ENCODE peak calls at places on chromosomes 16 and 17, in five cellular contexts. Z is D341Med, L is progenitor cell of endocrine pancreas, Q is H9, E is transverse colon. D is an unnamed sample.

GRCh38 chr17:1294157-1294717 is 14.8 kb downstream of the TRARG1 start:
- DNase-seq in Z (no peak), L (no peak), Q (no peak), E (peak), D (no peak)

GRCh38 chr17:12296120-12296727 is 275.5 kb downstream of the MAP2K4 start:
- DNase-seq in Z (no peak), L (no peak), Q (peak), E (no peak), D (no peak)

GRCh38 chr16:54935411-54936085 is 4.9 kb downstream of the IRX5 start:
- DNase-seq in Z (no peak), L (no peak), Q (no peak), E (no peak), D (no peak)

GRCh38 chr16:54115558-54115957 is 171.0 kb downstream of the IRX3 start:
- DNase-seq in Z (no peak), L (no peak), Q (no peak), E (no peak), D (no peak)

GRCh38 chr17:21213491-21214014 is 408 bp downstream of the TMEM11 start:
- DNase-seq in Z (no peak), L (peak), Q (no peak), E (peak), D (no peak)

GRCh38 chr16:53207810-53208752 is 153.3 kb downstream of the CHD9 start:
- DNase-seq in Z (peak), L (peak), Q (peak), E (peak), D (peak)

GRCh38 chr16:11175850-11176341 is 80.1 kb downstream of the SOCS1 start:
- DNase-seq in Z (no peak), L (no peak), Q (no peak), E (no peak), D (no peak)

GRCh38 chr17:45972531-45972930 is 26.5 kb upstream of the STH start:
- DNase-seq in Z (no peak), L (no peak), Q (no peak), E (no peak), D (no peak)

GRCh38 chr17:67867591-67867990 is 42.3 kb downstream of the BPTF start:
- DNase-seq in Z (no peak), L (no peak), Q (no peak), E (no peak), D (no peak)

GRCh38 chr16:88681084-88681680 is 5.1 kb downstream of the SNAI3 start:
- DNase-seq in Z (peak), L (no peak), Q (peak), E (peak), D (no peak)

GRCh38 chr16:27436065-27436464 is 34.1 kb downstream of the IL21R start:
- DNase-seq in Z (no peak), L (no peak), Q (peak), E (no peak), D (no peak)

GRCh38 chr16:79299154-79299799 is 301.3 kb downstream of the MAF start:
- DNase-seq in Z (no peak), L (no peak), Q (peak), E (no peak), D (no peak)

GRCh38 chr16:57013268-57013667 is 23.9 kb downstream of the NLRC5 start:
- DNase-seq in Z (no peak), L (no peak), Q (no peak), E (no peak), D (no peak)

D was measured in prostate gland.